ENCODE peak calls at places on chromosomes 4 and X, in five cellular contexts. E is NCI-H446, G is KBM-7, H is bronchial epithelial cell, S is hypothalamus. X is an unnamed sample.
A peak's percentile ranks its signal among the peaks of the same experiment; 100 is the strongest.

GRCh38 chrX:46912673-46913491 is 661 bp downstream of the JADE3 start:
- DNase-seq in E (peak; percentile 18), G (peak; percentile 77), H (no peak), S (no peak), X (no peak)

GRCh38 chrX:68894513-68895338 is 65.9 kb downstream of the EFNB1 start:
- DNase-seq in E (no peak), G (peak; percentile 95), H (peak; percentile 62), S (peak; percentile 20), X (peak; percentile 64)

GRCh38 chr4:76947369-76947768 is 2.2 kb upstream of the SEPTIN11 start:
- DNase-seq in E (no peak), G (no peak), H (no peak), S (no peak), X (no peak)

GRCh38 chr4:99008051-99008450 is 12.5 kb downstream of the METAP1 start:
- DNase-seq in E (no peak), G (no peak), H (peak; percentile 64), S (no peak), X (no peak)

GRCh38 chrX:12704706-12705105 is 86.5 kb upstream of the PRPS2 start:
- DNase-seq in E (no peak), G (no peak), H (no peak), S (no peak), X (no peak)

GRCh38 chr4:168551211-168551610 is 54.4 kb downstream of the PALLD start:
- DNase-seq in E (no peak), G (no peak), H (peak; percentile 70), S (no peak), X (no peak)

GRCh38 chrX:136759968-136760367 is 20.8 kb downstream of the ARHGEF6 start:
- DNase-seq in E (no peak), G (peak; percentile 75), H (no peak), S (no peak), X (no peak)

GRCh38 chrX:36640232-36640631 is 367.9 kb upstream of the FAM47C start:
- DNase-seq in E (no peak), G (no peak), H (no peak), S (no peak), X (no peak)

GRCh38 chr4:141575884-141576283 is 60.5 kb upstream of the IL15 start:
- DNase-seq in E (no peak), G (no peak), H (no peak), S (no peak), X (no peak)

GRCh38 chrX:50813843-50814661 is at the start of gene SHROOM4:
- DNase-seq in E (no peak), G (peak; percentile 38), H (no peak), S (peak; percentile 25), X (peak; percentile 35)

GRCh38 chr4:28744066-28744465 is 1883.4 kb downstream of the STIM2 start:
- DNase-seq in E (no peak), G (no peak), H (no peak), S (no peak), X (no peak)

GRCh38 chr4:12041828-12042227 is 613.1 kb upstream of the HS3ST1 start:
- DNase-seq in E (no peak), G (peak; percentile 1), H (no peak), S (no peak), X (no peak)

GRCh38 chr4:109649872-109650271 is 53.4 kb downstream of the CASP6 start:
- DNase-seq in E (no peak), G (no peak), H (no peak), S (no peak), X (no peak)

GRCh38 chr4:40540801-40541200 is 88.9 kb downstream of the RBM47 start:
- DNase-seq in E (no peak), G (no peak), H (no peak), S (no peak), X (no peak)

X was measured in occipital lobe.